ENCODE peak calls at places on chromosome 21, in ten cellular contexts. H, Z, T, S, I, F, V, M, K and B are unnamed samples.

GRCh38 chr21:31798842-31799691 is 67.1 kb upstream of the SCAF4 start:
- DNase-seq in S (no peak), I (no peak), K (no peak), T (no peak), F (no peak), V (no peak), Z (peak; percentile 5), H (no peak), M (no peak), B (no peak)

GRCh38 chr21:38913120-38913975 is 107.6 kb downstream of the ETS2 start:
- DNase-seq in K (peak; percentile 36), V (peak; percentile 50), H (no peak), T (peak; percentile 12), S (peak; percentile 83), I (peak; percentile 20), Z (peak; percentile 84), F (peak; percentile 75), M (no peak), B (peak; percentile 93)

GRCh38 chr21:46002841-46003574 is 21.4 kb downstream of the COL6A1 start:
- DNase-seq in V (no peak), H (no peak), S (peak; percentile 57), I (no peak), K (no peak), T (no peak), M (peak; percentile 57), Z (no peak), F (peak; percentile 41), B (peak; percentile 80)

GRCh38 chr21:42405064-42406059 is 1.7 kb downstream of the UBASH3A start:
- DNase-seq in H (no peak), K (no peak), I (no peak), M (peak; percentile 70), V (no peak), Z (no peak), T (no peak), F (no peak), S (no peak), B (no peak)

GRCh38 chr21:30340714-30341573 is 3.5 kb upstream of the KRTAP27-1 start:
- DNase-seq in T (peak; percentile 29), H (peak; percentile 21), F (no peak), K (peak; percentile 36), V (peak; percentile 61), S (no peak), I (peak; percentile 48), Z (peak; percentile 47), M (peak; percentile 71), B (no peak)

GRCh38 chr21:41370840-41371697 is 9.2 kb downstream of the MX2 start:
- DNase-seq in Z (peak; percentile 68), S (no peak), F (no peak), V (no peak), H (no peak), M (no peak), I (no peak), T (no peak), K (no peak), B (no peak)

GRCh38 chr21:41640756-41641509 is 125.9 kb downstream of the RIPK4 start:
- DNase-seq in Z (peak; percentile 85), H (no peak), I (no peak), M (no peak), V (peak; percentile 74), K (no peak), F (no peak), T (no peak), S (peak; percentile 80), B (peak; percentile 73)

GRCh38 chr21:41668686-41669532 is 97.9 kb downstream of the RIPK4 start:
- DNase-seq in K (no peak), H (no peak), F (no peak), I (no peak), Z (no peak), V (no peak), T (no peak), M (no peak), S (no peak), B (peak; percentile 66)

GRCh38 chr21:38806942-38807284 is 1.2 kb downstream of the ETS2 start:
- DNase-seq in M (no peak), I (no peak), K (peak; percentile 31), F (no peak), S (no peak), Z (peak; percentile 53), T (no peak), H (no peak), V (peak; percentile 64), B (no peak)

GRCh38 chr21:21200939-21201610 is 202.9 kb downstream of the NCAM2 start:
- DNase-seq in F (no peak), V (peak; percentile 65), S (no peak), I (no peak), K (no peak), H (no peak), M (no peak), Z (peak; percentile 42), T (no peak), B (no peak)

GRCh38 chr21:36385233-36385908 is at the start of gene CHAF1B:
- DNase-seq in F (peak; percentile 81), M (peak; percentile 93), V (peak; percentile 75), Z (peak; percentile 68), S (peak; percentile 75), T (peak; percentile 87), I (peak; percentile 89), K (peak; percentile 94), H (peak; percentile 33), B (peak; percentile 93)